ENCODE peak calls at places on chromosome 19, in six cellular contexts. B is IMR-90, Y is mesendoderm, V is trophoblast cell, K is H9, I is mesenchymal stem cell. W is an unnamed sample.

GRCh38 chr19:29547981-29548380 is 22.2 kb downstream of the VSTM2B start:
- DNase-seq in I (no peak), V (no peak), B (no peak), K (no peak), Y (no peak), W (no peak)

GRCh38 chr19:47691782-47692181 is 21.4 kb upstream of the EHD2 start:
- DNase-seq in I (no peak), K (no peak), Y (no peak), V (no peak), B (no peak), W (no peak)

GRCh38 chr19:8090932-8091331 is 38.4 kb downstream of the CCL25 start:
- DNase-seq in B (no peak), K (no peak), I (no peak), V (no peak), Y (no peak), W (no peak)

GRCh38 chr19:13834308-13834790 is 39.1 kb downstream of the ZSWIM4 start:
- DNase-seq in Y (peak), K (peak), B (peak), V (peak), I (peak), W (no peak)

GRCh38 chr19:38942471-38943181 is 11.9 kb downstream of the MRPS12 start:
- DNase-seq in K (no peak), V (no peak), B (no peak), I (no peak), Y (no peak), W (no peak)

GRCh38 chr19:14479985-14480694 is 5.0 kb upstream of the PTGER1 start:
- DNase-seq in B (peak), V (peak), I (peak), K (peak), Y (peak), W (peak)

GRCh38 chr19:41409288-41409687 is 11.7 kb downstream of the BCKDHA start:
- DNase-seq in V (peak), I (peak), Y (peak), B (peak), K (peak), W (no peak)

GRCh38 chr19:52638601-52639000 is 446 bp upstream of the ZNF83 start:
- DNase-seq in B (peak), K (no peak), V (peak), I (no peak), Y (peak), W (no peak)

GRCh38 chr19:49840321-49840720 is 10.6 kb upstream of the PTOV1 start:
- DNase-seq in V (no peak), K (no peak), B (no peak), Y (no peak), I (no peak), W (no peak)

GRCh38 chr19:45924891-45925447 is 10.4 kb upstream of the NANOS2 start:
- DNase-seq in B (no peak), Y (peak), I (no peak), V (peak), K (no peak), W (no peak)

GRCh38 chr19:42154471-42155323 is 22.5 kb upstream of the POU2F2 start:
- DNase-seq in K (no peak), I (no peak), Y (no peak), B (no peak), V (no peak), W (no peak)

GRCh38 chr19:4097501-4097900 is 26.4 kb downstream of the MAP2K2 start:
- DNase-seq in V (no peak), I (no peak), Y (no peak), B (no peak), K (no peak), W (no peak)

GRCh38 chr19:47357788-47358680 is 8.9 kb downstream of the DHX34 start:
- DNase-seq in V (no peak), Y (peak), B (no peak), K (peak), I (no peak), W (no peak)

GRCh38 chr19:28468701-28469459 is 744.1 kb downstream of the UQCRFS1 start:
- DNase-seq in B (no peak), V (no peak), K (peak), Y (peak), I (peak), W (no peak)

GRCh38 chr19:41691268-41691970 is 3.3 kb upstream of the CEACAM7 start:
- DNase-seq in I (no peak), B (no peak), K (peak), V (peak), Y (peak), W (no peak)

GRCh38 chr19:48741222-48741999 is 1.0 kb upstream of the RASIP1 start:
- DNase-seq in K (peak), I (no peak), B (no peak), Y (peak), V (peak), W (no peak)

GRCh38 chr19:16041571-16042386 is 34.5 kb upstream of the TPM4 start:
- DNase-seq in B (peak), I (peak), K (peak), V (peak), Y (peak), W (peak)

GRCh38 chr19:41288898-41289505 is 21.0 kb upstream of the CCDC97 start:
- DNase-seq in I (no peak), B (no peak), Y (no peak), V (no peak), K (no peak), W (no peak)

GRCh38 chr19:4639531-4640246 is 373 bp downstream of the TNFAIP8L1 start:
- DNase-seq in I (no peak), K (no peak), B (no peak), V (peak), Y (no peak), W (no peak)

GRCh38 chr19:48635263-48635965 is 1.8 kb downstream of the DBP start:
- DNase-seq in Y (no peak), B (no peak), V (peak), I (no peak), K (peak), W (peak)

GRCh38 chr19:15448778-15449619 is 757 bp downstream of the WIZ start:
- DNase-seq in I (peak), V (peak), K (no peak), B (no peak), Y (no peak), W (no peak)

GRCh38 chr19:51251453-51251790 is 542 bp downstream of the SIGLECL1 start:
- DNase-seq in K (no peak), Y (no peak), V (peak), B (no peak), I (no peak), W (no peak)

GRCh38 chr19:48614436-48615144 is at the start of gene FAM83E:
- DNase-seq in B (no peak), Y (peak), K (peak), I (no peak), V (peak), W (no peak)

GRCh38 chr19:5681446-5682292 is 842 bp downstream of the HSD11B1L start:
- DNase-seq in K (no peak), V (no peak), B (no peak), I (no peak), Y (no peak), W (no peak)

GRCh38 chr19:16334421-16334820 is 9.8 kb downstream of the KLF2 start:
- DNase-seq in B (no peak), K (no peak), Y (no peak), I (peak), V (peak), W (no peak)

GRCh38 chr19:5059191-5059579 is 90.3 kb downstream of the KDM4B start:
- DNase-seq in K (no peak), V (no peak), B (no peak), I (no peak), Y (no peak), W (no peak)

GRCh38 chr19:50043967-50044366 is 18.2 kb downstream of the ZNF473 start:
- DNase-seq in I (no peak), V (no peak), K (no peak), B (no peak), Y (no peak), W (no peak)

GRCh38 chr19:53977991-53978731 is 13.3 kb upstream of the CACNG6 start:
- DNase-seq in I (peak), K (peak), Y (peak), B (peak), V (peak), W (peak)

GRCh38 chr19:3618144-3618810 is 8.3 kb downstream of the CACTIN start:
- DNase-seq in K (peak), I (peak), B (peak), Y (peak), V (peak), W (no peak)

GRCh38 chr19:7373862-7374261 is 25.1 kb downstream of the ARHGEF18 start:
- DNase-seq in K (peak), I (peak), V (peak), B (no peak), Y (peak), W (no peak)

GRCh38 chr19:7018828-7019227 is 2.4 kb downstream of the MBD3L2B start:
- DNase-seq in I (no peak), B (no peak), K (no peak), Y (no peak), V (no peak), W (no peak)

GRCh38 chr19:13808856-13809255 is 13.6 kb downstream of the ZSWIM4 start:
- DNase-seq in V (no peak), K (no peak), Y (no peak), I (no peak), B (no peak), W (no peak)

GRCh38 chr19:44626067-44626624 is 12.8 kb downstream of the IGSF23 start:
- DNase-seq in I (peak), Y (peak), B (peak), V (peak), K (no peak), W (no peak)

GRCh38 chr19:16144216-16144581 is 714 bp downstream of the HSH2D start:
- DNase-seq in V (no peak), K (no peak), Y (no peak), I (no peak), B (no peak), W (no peak)

GRCh38 chr19:13150919-13151604 is 851 bp downstream of the IER2 start:
- DNase-seq in I (peak), Y (no peak), B (no peak), K (no peak), V (peak), W (peak)

GRCh38 chr19:38557205-38557799 is 60.5 kb downstream of the MAP4K1 start:
- DNase-seq in V (no peak), B (no peak), Y (peak), I (no peak), K (no peak), W (no peak)

GRCh38 chr19:10718205-10719196 is 622 bp downstream of the DNM2 start:
- DNase-seq in K (no peak), I (peak), B (peak), Y (peak), V (peak), W (no peak)
- H4K8ac ChIP-seq in K (no peak), I (peak), B (peak), Y (no peak), V (peak), W (peak)

DNA sequence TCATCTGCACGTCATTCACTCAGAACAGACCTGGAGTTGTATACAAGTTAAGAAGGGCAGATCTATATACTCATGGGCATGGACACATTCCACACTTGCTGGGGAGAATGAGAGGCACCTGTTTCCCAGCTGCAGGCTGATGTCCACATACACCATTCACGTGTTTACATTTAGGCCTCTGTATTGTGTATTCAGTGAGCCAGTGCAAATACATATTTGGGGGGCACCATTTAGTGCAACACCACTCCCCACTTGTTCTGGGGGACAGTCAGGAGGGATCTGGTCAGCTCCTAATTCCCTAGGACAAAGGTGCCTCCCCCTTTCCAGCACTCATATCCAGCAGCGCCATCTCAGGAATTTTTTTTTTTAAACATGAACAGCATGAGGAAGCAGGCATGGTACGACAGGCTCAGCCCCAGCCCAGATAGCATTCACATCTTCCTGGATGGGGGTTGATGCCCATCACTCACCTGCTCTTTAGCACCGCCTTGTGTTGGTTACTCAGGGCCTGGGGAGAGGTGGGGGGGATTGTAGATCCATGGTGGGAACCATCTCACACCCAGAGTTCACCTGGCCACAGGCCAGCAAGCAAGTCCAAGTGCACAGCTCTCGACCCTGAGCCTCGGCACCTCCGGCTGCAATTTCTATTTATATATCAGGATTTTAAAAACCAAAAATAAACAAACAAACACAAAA is 56.9 kb upstream of the ZNF254 start:
- DNase-seq in B (no peak), K (peak), I (no peak), Y (peak), V (no peak), W (no peak)
- H3K4ac ChIP-seq in B (no peak), K (no peak), I (no peak), Y (no peak), V (no peak), W (no peak)

DNA sequence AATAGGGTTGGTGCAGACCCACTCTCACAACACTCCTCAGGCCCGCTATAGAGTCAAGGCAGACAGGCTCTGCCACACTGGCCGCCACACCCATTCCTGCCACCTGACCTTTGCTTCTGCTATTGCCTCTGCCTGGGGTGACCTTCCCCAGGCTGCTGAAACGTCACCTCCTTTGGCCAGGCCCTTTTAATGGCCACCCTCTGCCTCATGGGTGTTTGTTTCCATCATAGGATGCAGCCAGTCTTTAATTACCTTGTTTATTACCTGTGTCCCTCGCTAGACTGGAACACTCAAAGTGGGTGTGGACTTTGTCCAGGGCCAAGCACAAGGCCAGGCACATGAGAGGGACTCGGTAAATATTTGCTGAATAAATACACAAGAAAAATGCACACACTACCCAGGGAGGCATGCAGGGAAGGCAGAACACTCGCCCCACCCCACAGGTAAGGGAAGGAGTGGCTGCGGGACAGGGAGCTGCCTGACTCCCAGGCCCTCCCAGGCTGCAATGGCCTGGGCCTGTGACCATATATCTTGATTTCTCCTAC is 3.2 kb downstream of the LSM4 start:
- DNase-seq in Y (no peak), V (peak), I (no peak), B (no peak), K (no peak), W (no peak)
- H3K27ac ChIP-seq in Y (no peak), V (peak), I (no peak), B (no peak), K (no peak), W (no peak)

GRCh38 chr19:35249146-35249847 is 495 bp downstream of the LSR start:
- DNase-seq in K (peak), I (no peak), B (no peak), V (peak), Y (peak), W (no peak)

GRCh38 chr19:35249848-35250711 is 1.3 kb downstream of the LSR start:
- DNase-seq in V (no peak), Y (no peak), I (no peak), K (peak), B (no peak), W (no peak)

GRCh38 chr19:35247526-35248309 is 1.1 kb upstream of the LSR start:
- DNase-seq in B (no peak), K (peak), Y (peak), V (peak), I (no peak), W (peak)

GRCh38 chr19:35248310-35249145 is at the start of gene LSR:
- DNase-seq in I (no peak), K (peak), B (no peak), V (peak), Y (peak), W (peak)

DNA sequence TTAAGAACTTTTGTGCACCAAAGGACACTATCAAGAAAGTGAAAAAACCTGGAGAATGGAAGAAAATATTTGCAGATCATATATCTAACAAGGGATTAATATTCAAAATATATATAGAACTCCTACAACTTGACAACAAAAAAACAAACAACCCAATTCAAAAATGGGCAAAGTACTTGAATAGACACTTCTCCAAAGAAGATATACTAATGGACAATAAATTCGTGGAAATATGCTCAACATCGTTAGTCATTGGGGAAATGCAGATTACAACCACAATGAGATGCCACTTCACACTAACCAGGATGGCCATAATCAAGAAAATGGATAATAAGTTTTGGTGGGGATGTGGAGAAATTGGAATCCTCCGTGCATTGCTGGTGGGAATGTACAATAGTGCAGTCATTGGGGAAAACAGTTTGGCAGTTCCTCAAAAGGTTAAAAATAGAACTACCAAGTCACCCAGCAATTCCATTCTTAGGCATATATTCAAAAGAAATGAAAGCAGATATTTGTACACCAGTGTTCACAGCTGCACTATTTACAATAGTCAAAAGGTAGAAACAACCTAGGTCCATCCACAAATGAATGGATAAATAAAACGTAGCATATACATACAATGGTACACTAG is 2.2 kb upstream of the LSR start:
- DNase-seq in I (no peak), B (no peak), Y (no peak), K (no peak), V (no peak), W (no peak)
- H4K8ac ChIP-seq in I (no peak), B (no peak), Y (no peak), K (no peak), V (no peak), W (no peak)

GRCh38 chr19:1258707-1259205 is 10.4 kb downstream of the MIDN start:
- DNase-seq in I (no peak), K (no peak), B (no peak), V (peak), Y (no peak), W (no peak)

GRCh38 chr19:1257475-1258160 is 9.2 kb downstream of the MIDN start:
- DNase-seq in I (no peak), K (no peak), Y (no peak), V (no peak), B (no peak), W (no peak)

GRCh38 chr19:1256646-1257474 is 8.5 kb downstream of the MIDN start:
- DNase-seq in I (no peak), V (no peak), B (no peak), K (no peak), Y (no peak), W (no peak)

GRCh38 chr19:1259206-1259872 is 9.8 kb upstream of the CIRBP start:
- DNase-seq in I (peak), B (peak), Y (peak), K (peak), V (peak), W (no peak)

DNA sequence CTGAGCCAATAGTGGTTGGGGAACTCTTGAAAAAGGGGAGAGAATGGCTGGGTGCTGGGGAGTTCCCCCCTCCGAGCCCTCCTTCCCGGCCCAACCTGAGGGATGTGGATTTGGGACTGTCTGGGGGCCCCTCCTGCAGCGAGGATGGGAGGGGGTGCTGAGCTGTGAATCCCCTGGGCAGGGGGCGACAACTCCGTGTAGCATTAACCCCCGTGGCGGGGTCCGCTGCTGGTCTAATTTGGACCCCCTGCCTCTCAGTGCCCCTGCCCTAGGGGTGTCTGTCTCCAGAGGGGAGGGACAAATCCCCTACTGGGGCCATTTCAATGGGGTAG is 9.7 kb downstream of the MIDN start:
- DNase-seq in Y (no peak), I (no peak), B (no peak), V (no peak), K (no peak), W (no peak)
- H3K4ac ChIP-seq in Y (no peak), I (no peak), B (no peak), V (no peak), K (no peak), W (no peak)

GRCh38 chr19:56193981-56194380 is 3.6 kb downstream of the ZSCAN5B start:
- DNase-seq in B (no peak), V (no peak), K (no peak), Y (no peak), I (no peak), W (no peak)
- H3K27ac ChIP-seq in B (no peak), V (no peak), K (no peak), Y (no peak), I (no peak), W (no peak)

W was measured in neuronal stem cell.